ENCODE peak calls at places on chromosome 12, in ten cellular contexts. V is adrenal gland; F is ovary; T is stomach; H is pancreas; C is aorta; W is esophagus squamous epithelium; X is CD4-positive, alpha-beta memory T cell; S is OCI-LY7; G is transverse colon. D is an unnamed sample. For H3K4me1, the result is how much of the 10 kb centered on the place peaks cover.

GRCh38 chr12:22282283-22282682 is 52.2 kb downstream of the ST8SIA1 start:
- DNase-seq in V (peak), F (no peak), T (no peak), H (no peak), C (no peak), W (no peak), X (no peak), S (no peak), G (no peak), D (no peak)

GRCh38 chr12:58877243-58877743 is 43.0 kb downstream of the LRIG3 start:
- DNase-seq in V (no peak), F (no peak), T (peak), H (peak), C (no peak), W (no peak), X (no peak), S (no peak), G (no peak), D (peak)

GRCh38 chr12:47903151-47903611 is 1.6 kb downstream of the VDR start:
- DNase-seq in V (peak), F (no peak), T (peak), H (no peak), C (peak), W (no peak), X (no peak), S (no peak), G (peak), D (no peak)

GRCh38 chr12:49345840-49346658 is 639 bp upstream of the DNAJC22 start:
- DNase-seq in V (no peak), F (no peak), T (peak), H (no peak), C (no peak), W (no peak), X (no peak), S (no peak), G (no peak), D (no peak)

GRCh38 chr12:63410197-63410596 is 258.1 kb downstream of the DPY19L2 start:
- DNase-seq in V (no peak), F (no peak), T (no peak), H (no peak), C (no peak), W (no peak), X (no peak), S (no peak), G (no peak), D (no peak)

GRCh38 chr12:96365604-96366230 is 34.5 kb downstream of the CDK17 start:
- DNase-seq in V (no peak), F (no peak), T (no peak), H (no peak), C (no peak), W (no peak), X (no peak), S (no peak), G (no peak), D (no peak)

GRCh38 chr12:57049890-57050289 is at the start of gene MYO1A:
- DNase-seq in V (no peak), F (no peak), T (peak), H (no peak), C (no peak), W (no peak), X (no peak), S (no peak), G (peak), D (no peak)

GRCh38 chr12:99960312-99960711 is 24.4 kb downstream of the ANKS1B start:
- DNase-seq in V (no peak), F (no peak), T (no peak), H (no peak), C (no peak), W (no peak), X (no peak), S (no peak), G (no peak), D (no peak)

GRCh38 chr12:7989827-7990491 is 42.6 kb upstream of the FOXJ2 start:
- DNase-seq in V (peak), F (no peak), T (peak), H (no peak), C (no peak), W (peak), X (peak), S (no peak), G (peak), D (peak)

GRCh38 chr12:9364224-9365176 is 156.3 kb upstream of the PZP start:
- DNase-seq in V (no peak), F (no peak), T (no peak), H (no peak), C (no peak), W (no peak), X (peak), S (peak), G (peak), D (no peak)

GRCh38 chr12:46384451-46385301 is 12.1 kb upstream of the SLC38A2 start:
- DNase-seq in V (no peak), F (no peak), T (no peak), H (no peak), C (no peak), W (no peak), X (no peak), S (no peak), G (no peak), D (no peak)

GRCh38 chr12:53560386-53560785 is 53.1 kb upstream of the NPFF start:
- DNase-seq in V (no peak), F (no peak), T (no peak), H (no peak), C (no peak), W (no peak), X (no peak), S (no peak), G (no peak), D (no peak)

GRCh38 chr12:71438670-71439361 is 782 bp upstream of the LGR5 start:
- DNase-seq in V (peak), F (no peak), T (no peak), H (no peak), C (no peak), W (no peak), X (no peak), S (no peak), G (no peak), D (no peak)

GRCh38 chr12:105485321-105485910 is 154.9 kb downstream of the C12orf75 start:
- DNase-seq in V (peak), F (peak), T (no peak), H (no peak), C (no peak), W (no peak), X (no peak), S (no peak), G (no peak), D (no peak)

GRCh38 chr12:18552829-18553228 is 185.0 kb downstream of the PLCZ1 start:
- DNase-seq in V (no peak), F (no peak), T (no peak), H (no peak), C (no peak), W (no peak), X (no peak), S (no peak), G (no peak), D (no peak)

GRCh38 chr12:131842169-131842568 is 14.0 kb downstream of the MMP17 start:
- DNase-seq in V (no peak), F (no peak), T (no peak), H (no peak), C (no peak), W (no peak), X (no peak), S (no peak), G (no peak), D (no peak)

GRCh38 chr12:131260970-131261369 is 307.3 kb downstream of the ADGRD1 start:
- DNase-seq in V (no peak), F (no peak), T (no peak), H (peak), C (peak), W (no peak), X (no peak), S (no peak), G (no peak), D (no peak)

GRCh38 chr12:56951582-56952339 is 5.6 kb downstream of the RDH16 start:
- DNase-seq in V (no peak), F (no peak), T (no peak), H (no peak), C (no peak), W (no peak), X (no peak), S (no peak), G (no peak), D (no peak)

GRCh38 chr12:64819816-64820402 is 4.5 kb upstream of the TBC1D30 start:
- DNase-seq in V (no peak), F (no peak), T (no peak), H (no peak), C (no peak), W (no peak), X (no peak), S (no peak), G (no peak), D (no peak)

GRCh38 chr12:92606956-92607355 is 95.8 kb upstream of the PLEKHG7 start:
- DNase-seq in V (no peak), F (no peak), T (no peak), H (no peak), C (no peak), W (no peak), X (no peak), S (no peak), G (no peak), D (no peak)

GRCh38 chr12:96883571-96883970 is 23.5 kb upstream of the NEDD1 start:
- DNase-seq in V (no peak), F (no peak), T (no peak), H (no peak), C (no peak), W (no peak), X (no peak), S (no peak), G (no peak), D (no peak)

GRCh38 chr12:125124320-125124966 is 59.2 kb downstream of the AACS start:
- DNase-seq in V (no peak), F (no peak), T (peak), H (no peak), C (no peak), W (no peak), X (no peak), S (peak), G (peak), D (peak)

GRCh38 chr12:104733717-104734175 is 224.3 kb downstream of the SLC41A2 start:
- DNase-seq in V (peak), F (no peak), T (no peak), H (no peak), C (peak), W (no peak), X (peak), S (peak), G (no peak), D (no peak)

GRCh38 chr12:19620222-19620621 is 180.9 kb downstream of the AEBP2 start:
- DNase-seq in V (no peak), F (no peak), T (peak), H (no peak), C (peak), W (no peak), X (no peak), S (no peak), G (peak), D (no peak)

GRCh38 chr12:13534645-13535398 is 338.3 kb downstream of the EMP1 start:
- DNase-seq in V (peak), F (peak), T (peak), H (peak), C (peak), W (no peak), X (no peak), S (peak), G (peak), D (peak)

GRCh38 chr12:95102916-95103671 is 29.7 kb upstream of the NR2C1 start:
- DNase-seq in V (no peak), F (no peak), T (no peak), H (no peak), C (no peak), W (no peak), X (no peak), S (peak), G (peak), D (no peak)

GRCh38 chr12:62846506-62846905 is 88.4 kb downstream of the PPM1H start:
- DNase-seq in V (no peak), F (no peak), T (no peak), H (no peak), C (no peak), W (no peak), X (no peak), S (no peak), G (no peak), D (no peak)

GRCh38 chr12:130958557-130959140 is 4.9 kb downstream of the ADGRD1 start:
- DNase-seq in V (no peak), F (no peak), T (no peak), H (no peak), C (no peak), W (no peak), X (no peak), S (no peak), G (no peak), D (no peak)

GRCh38 chr12:10101042-10101579 is 2.3 kb upstream of the CLEC1A start:
- DNase-seq in V (no peak), F (peak), T (no peak), H (no peak), C (no peak), W (no peak), X (no peak), S (no peak), G (no peak), D (no peak)

GRCh38 chr12:64583395-64584172 is 26.7 kb upstream of the RASSF3 start:
- DNase-seq in V (peak), F (no peak), T (no peak), H (no peak), C (no peak), W (no peak), X (peak), S (peak), G (no peak), D (no peak)

GRCh38 chr12:47517122-47517521 is 188.7 kb downstream of the RPAP3 start:
- DNase-seq in V (no peak), F (no peak), T (no peak), H (no peak), C (no peak), W (no peak), X (no peak), S (no peak), G (no peak), D (no peak)

GRCh38 chr12:48925218-48925871 is at the start of gene FKBP11:
- DNase-seq in V (peak), F (peak), T (peak), H (peak), C (peak), W (no peak), X (peak), S (peak), G (peak), D (peak)

GRCh38 chr12:123075591-123076171 is 75.2 kb downstream of the PITPNM2 start:
- DNase-seq in V (no peak), F (peak), T (peak), H (no peak), C (no peak), W (no peak), X (peak), S (peak), G (peak), D (peak)

DNA sequence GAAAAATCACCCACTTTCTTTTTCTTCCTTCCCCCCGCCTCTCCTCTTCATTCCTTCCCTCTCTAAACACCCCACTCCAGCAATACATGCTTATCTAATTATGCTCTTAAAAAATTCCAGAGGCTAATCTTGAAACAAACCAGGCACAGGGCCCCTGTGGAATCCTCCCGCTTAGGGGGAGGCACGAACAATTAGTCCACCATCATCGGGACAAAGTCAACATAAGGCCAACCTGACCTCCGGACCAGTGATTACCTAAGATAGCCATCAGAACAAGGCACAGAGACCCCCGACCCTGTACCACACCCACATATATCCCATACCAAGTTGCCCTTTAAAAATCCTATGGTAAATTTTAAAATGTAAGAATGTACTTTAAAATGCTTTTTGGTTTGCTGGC is 47.1 kb downstream of the KIF21A start:
- DNase-seq in V (no peak), F (no peak), T (no peak), H (no peak), C (no peak), W (no peak), X (no peak), S (no peak), G (no peak), D (no peak)
- H3K4me3 ChIP-seq in V (no peak), F (no peak), T (no peak), H (no peak), C (no peak), W (no peak), X (no peak), S (no peak), G (no peak), D (no peak)

GRCh38 chr12:89709157-89709993 is 737 bp upstream of the ATP2B1 start:
- DNase-seq in V (peak), F (peak), T (peak), H (peak), C (peak), W (peak), X (peak), S (peak), G (peak), D (peak)
- H3K4me1 ChIP-seq in V (under half), F (under half), T (under half), H (under half), C (under half), W (under half), X (under half), S (under half), G (under half), D (under half)

GRCh38 chr12:16610006-16610520 is 4.1 kb upstream of the LMO3 start:
- DNase-seq in V (no peak), F (no peak), T (no peak), H (no peak), C (no peak), W (no peak), X (no peak), S (no peak), G (no peak), D (no peak)

GRCh38 chr12:16612647-16613046 is 6.7 kb upstream of the LMO3 start:
- DNase-seq in V (no peak), F (no peak), T (no peak), H (no peak), C (no peak), W (no peak), X (no peak), S (no peak), G (no peak), D (no peak)

GRCh38 chr12:16611146-16611545 is 5.2 kb upstream of the LMO3 start:
- DNase-seq in V (no peak), F (no peak), T (no peak), H (no peak), C (no peak), W (no peak), X (no peak), S (peak), G (no peak), D (no peak)

GRCh38 chr12:16610743-16611142 is 4.8 kb upstream of the LMO3 start:
- DNase-seq in V (no peak), F (no peak), T (no peak), H (no peak), C (no peak), W (no peak), X (no peak), S (peak), G (no peak), D (no peak)

DNA sequence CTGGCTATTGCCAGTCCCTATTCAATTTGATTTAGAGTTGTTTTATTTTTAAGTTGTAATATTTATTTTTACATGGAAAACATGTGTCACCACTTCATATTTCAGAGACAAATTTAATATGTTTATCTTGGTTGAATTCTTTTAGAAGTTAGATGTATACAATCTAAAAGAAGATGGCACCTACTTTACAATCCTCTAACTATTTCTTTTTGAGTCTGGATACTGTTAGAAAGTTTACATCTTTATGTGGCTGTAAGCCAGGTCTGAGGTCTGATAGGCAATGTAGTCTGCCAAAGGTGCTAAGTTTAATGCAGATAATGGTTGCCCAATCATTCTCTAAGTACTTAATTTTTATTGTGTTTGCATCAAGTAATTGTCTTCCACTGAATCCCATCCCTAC is 7.2 kb upstream of the LMO3 start:
- DNase-seq in V (no peak), F (no peak), T (no peak), H (no peak), C (no peak), W (no peak), X (no peak), S (no peak), G (no peak), D (no peak)
- H3K4me3 ChIP-seq in V (no peak), F (no peak), T (no peak), H (no peak), C (no peak), W (no peak), X (no peak), S (no peak), G (no peak), D (no peak)

DNA sequence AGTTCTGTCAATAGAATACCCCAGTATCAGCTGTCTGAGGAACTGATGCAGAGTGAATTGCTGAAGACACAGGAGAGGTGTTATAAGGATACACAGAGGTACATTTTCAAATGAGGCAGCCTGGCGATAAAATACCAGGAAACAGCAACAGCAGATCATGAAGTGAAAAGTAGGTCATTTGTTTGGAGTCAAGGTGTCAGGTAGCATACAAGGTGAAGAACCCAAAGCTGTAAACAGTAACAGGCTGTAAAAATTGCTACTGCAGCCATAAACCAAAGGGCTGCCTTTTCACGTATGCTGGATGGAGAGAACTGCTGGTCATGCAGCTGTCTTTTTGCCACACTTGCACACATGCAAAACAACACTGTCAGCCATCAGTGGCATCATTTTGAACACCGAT is 9.3 kb upstream of the TWF1 start:
- DNase-seq in V (no peak), F (no peak), T (no peak), H (no peak), C (no peak), W (no peak), X (no peak), S (no peak), G (peak), D (no peak)
- H3K4me1 ChIP-seq in V (under half), F (under half), T (under half), H (under half), C (under half), W (under half), X (under half), S (under half), G (under half), D (under half)

GRCh38 chr12:78038541-78038940 is 207.8 kb downstream of the NAV3 start:
- DNase-seq in V (no peak), F (no peak), T (no peak), H (no peak), C (no peak), W (no peak), X (no peak), S (no peak), G (no peak), D (no peak)

GRCh38 chr12:78038986-78039385 is 208.3 kb downstream of the NAV3 start:
- DNase-seq in V (no peak), F (no peak), T (no peak), H (no peak), C (no peak), W (no peak), X (no peak), S (no peak), G (no peak), D (no peak)

GRCh38 chr12:78037707-78038106 is 207.0 kb downstream of the NAV3 start:
- DNase-seq in V (no peak), F (no peak), T (no peak), H (no peak), C (no peak), W (no peak), X (no peak), S (no peak), G (no peak), D (no peak)

GRCh38 chr12:78035913-78036658 is 205.4 kb downstream of the NAV3 start:
- DNase-seq in V (peak), F (no peak), T (no peak), H (no peak), C (no peak), W (no peak), X (no peak), S (no peak), G (no peak), D (no peak)

DNA sequence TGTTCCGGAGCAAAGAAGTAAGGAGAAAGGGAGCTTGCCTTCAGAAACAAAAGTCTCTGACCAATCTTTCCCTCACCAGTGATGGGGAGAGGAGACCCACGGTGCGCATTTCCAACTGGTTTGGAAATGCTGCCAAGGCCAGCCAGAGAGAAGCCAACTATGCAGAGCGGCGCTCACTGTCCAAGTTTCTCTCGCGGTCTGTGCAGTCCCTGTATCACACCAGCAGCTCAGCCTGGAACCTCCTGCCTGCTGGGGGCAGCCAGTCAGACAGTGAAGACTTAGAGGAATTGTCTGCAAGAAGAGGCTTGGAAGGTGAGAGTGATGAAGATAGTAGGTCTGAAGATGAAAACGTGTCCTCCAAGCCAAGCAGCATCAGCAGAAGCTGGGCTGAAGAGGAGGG is 206.2 kb downstream of the NAV3 start:
- DNase-seq in V (peak), F (no peak), T (no peak), H (no peak), C (no peak), W (no peak), X (no peak), S (no peak), G (no peak), D (no peak)
- H3K4me3 ChIP-seq in V (peak), F (no peak), T (no peak), H (no peak), C (no peak), W (no peak), X (no peak), S (no peak), G (no peak), D (peak)